ENCODE peak calls at places on chromosome 14, in seven cellular contexts. H is H9, G is mesenchymal stem cell, P is IMR-90, O is neuronal stem cell, K is mesendoderm, I is trophoblast cell. N is an unnamed sample.
A peak's percentile ranks its signal among the peaks of the same experiment; 100 is the strongest.

GRCh38 chr14:24171422-24172260 is at the start of gene REC8:
- DNase-seq in P (no peak), O (peak; percentile 94), I (no peak), G (peak; percentile 92), H (peak; percentile 100), K (peak; percentile 99), N (peak; percentile 97)

GRCh38 chr14:104352493-104353220 is 214.3 kb downstream of the KIF26A start:
- DNase-seq in G (no peak), P (no peak), H (peak; percentile 9), K (no peak), O (no peak), I (no peak), N (no peak)

GRCh38 chr14:94498215-94498614 is 11.1 kb downstream of the SERPINA12 start:
- DNase-seq in H (no peak), K (no peak), O (no peak), I (no peak), G (no peak), P (no peak), N (no peak)

GRCh38 chr14:54275997-54276396 is 120.8 kb upstream of the CDKN3 start:
- DNase-seq in G (no peak), O (no peak), I (no peak), H (no peak), K (no peak), P (no peak), N (no peak)

GRCh38 chr14:45377201-45377600 is 124.2 kb upstream of the MIS18BP1 start:
- DNase-seq in I (no peak), H (no peak), P (no peak), G (no peak), K (peak; percentile 63), O (no peak), N (no peak)

GRCh38 chr14:34161351-34162169 is 210.7 kb upstream of the EGLN3 start:
- DNase-seq in O (no peak), G (no peak), P (no peak), H (no peak), I (no peak), K (no peak), N (no peak)

GRCh38 chr14:93984070-93984469 is 7.7 kb upstream of the ASB2 start:
- DNase-seq in H (peak; percentile 49), O (no peak), I (no peak), G (no peak), K (peak; percentile 77), P (peak; percentile 81), N (no peak)

GRCh38 chr14:74886001-74886400 is 4.3 kb downstream of the DLST start:
- DNase-seq in I (peak; percentile 97), K (peak; percentile 74), O (no peak), P (peak; percentile 98), H (peak; percentile 73), G (peak; percentile 82), N (no peak)

GRCh38 chr14:43877351-43877900 is 629.7 kb downstream of the FSCB start:
- DNase-seq in O (no peak), H (no peak), G (no peak), P (no peak), K (no peak), I (no peak), N (no peak)

GRCh38 chr14:67515386-67516079 is 17.6 kb upstream of the PLEKHH1 start:
- DNase-seq in O (no peak), P (no peak), G (no peak), H (peak; percentile 53), I (peak; percentile 25), K (no peak), N (peak; percentile 63)

GRCh38 chr14:23259412-23259811 is 21.7 kb downstream of the RNF212B start:
- DNase-seq in G (no peak), H (no peak), P (no peak), O (no peak), K (no peak), I (no peak), N (no peak)

GRCh38 chr14:106802413-106803364 is 1276.3 kb downstream of the TMEM121 start:
- DNase-seq in I (no peak), P (no peak), H (no peak), G (no peak), O (no peak), K (no peak), N (no peak)

GRCh38 chr14:34098045-34098984 is 147.4 kb upstream of the EGLN3 start:
- DNase-seq in G (peak; percentile 58), I (peak; percentile 87), H (no peak), P (peak; percentile 29), K (peak; percentile 56), O (no peak), N (peak; percentile 47)

GRCh38 chr14:61231810-61232209 is 49.3 kb downstream of the TMEM30B start:
- DNase-seq in K (no peak), H (no peak), P (no peak), G (no peak), I (no peak), O (no peak), N (no peak)

GRCh38 chr14:71328183-71328582 is 420.9 kb downstream of the PCNX1 start:
- DNase-seq in H (no peak), P (no peak), O (no peak), G (no peak), I (no peak), K (no peak), N (no peak)

GRCh38 chr14:64671591-64671990 is 32.6 kb upstream of the PLEKHG3 start:
- DNase-seq in G (peak; percentile 76), K (peak; percentile 77), I (peak; percentile 80), H (no peak), P (peak; percentile 77), O (peak; percentile 43), N (no peak)

GRCh38 chr14:50835280-50835679 is 4.3 kb upstream of the NIN start:
- DNase-seq in G (no peak), I (no peak), K (no peak), P (peak; percentile 73), H (no peak), O (no peak), N (no peak)

GRCh38 chr14:75030147-75030546 is 21.1 kb downstream of the MLH3 start:
- DNase-seq in I (peak; percentile 83), G (no peak), P (no peak), O (no peak), K (no peak), H (no peak), N (no peak)

GRCh38 chr14:71358209-71358931 is 451.1 kb downstream of the PCNX1 start:
- DNase-seq in K (no peak), G (peak; percentile 32), P (peak; percentile 82), I (no peak), O (no peak), H (no peak), N (no peak)

GRCh38 chr14:37819155-37820015 is 224.0 kb downstream of the TTC6 start:
- DNase-seq in H (no peak), P (peak; percentile 29), I (no peak), O (no peak), G (peak; percentile 70), K (peak; percentile 42), N (no peak)

GRCh38 chr14:30655124-30655523 is 33.0 kb downstream of the SCFD1 start:
- DNase-seq in P (peak; percentile 55), I (no peak), G (peak; percentile 30), H (no peak), O (no peak), K (no peak), N (no peak)

GRCh38 chr14:80212025-80212402 is 710 bp upstream of the DIO2 start:
- DNase-seq in H (no peak), O (peak; percentile 33), K (peak; percentile 94), I (peak; percentile 99), G (peak; percentile 80), P (peak; percentile 67), N (no peak)

GRCh38 chr14:103101964-103102688 is 7.6 kb downstream of the EXOC3L4 start:
- DNase-seq in G (no peak), I (no peak), H (no peak), O (no peak), K (no peak), P (no peak), N (no peak)

GRCh38 chr14:100108042-100108825 is 43.0 kb downstream of the EVL start:
- DNase-seq in P (peak; percentile 65), H (peak; percentile 93), G (peak; percentile 68), I (peak; percentile 87), O (peak; percentile 74), K (peak; percentile 88), N (peak; percentile 98)

GRCh38 chr14:100105357-100106169 is 40.3 kb downstream of the EVL start:
- DNase-seq in P (no peak), G (no peak), O (no peak), H (no peak), K (no peak), I (no peak), N (no peak)

GRCh38 chr14:100107236-100107635 is 42.0 kb downstream of the EVL start:
- DNase-seq in O (no peak), H (no peak), G (no peak), K (no peak), P (no peak), I (peak; percentile 29), N (no peak)

GRCh38 chr14:100106260-100106659 is 41.0 kb downstream of the EVL start:
- DNase-seq in I (peak; percentile 8), G (no peak), O (no peak), K (no peak), P (no peak), H (no peak), N (no peak)

GRCh38 chr14:100106661-100107112 is 41.5 kb downstream of the EVL start:
- DNase-seq in H (no peak), K (no peak), G (no peak), I (no peak), O (no peak), P (no peak), N (no peak)
- H3K4ac ChIP-seq in H (no peak overlapping the region), K (no peak overlapping the region), G (no peak overlapping the region), I (no peak overlapping the region), O (no peak overlapping the region), P (no peak overlapping the region), N (no peak overlapping the region)

GRCh38 chr14:21923820-21924219 is 250.2 kb upstream of the OR4E1 start:
- DNase-seq in O (no peak), H (no peak), G (no peak), K (no peak), I (no peak), P (no peak), N (no peak)
- H3K4ac ChIP-seq in O (no peak overlapping the region), H (no peak overlapping the region), G (no peak overlapping the region), K (no peak overlapping the region), I (no peak overlapping the region), P (no peak overlapping the region), N (no peak overlapping the region)

GRCh38 chr14:96011131-96011530 is 28.0 kb upstream of the C14orf132 start:
- DNase-seq in O (no peak), K (peak; percentile 12), P (no peak), H (no peak), G (no peak), I (no peak), N (no peak)
- H3K4ac ChIP-seq in O (no peak overlapping the region), K (no peak overlapping the region), P (no peak overlapping the region), H (no peak overlapping the region), G (no peak overlapping the region), I (no peak overlapping the region), N (no peak overlapping the region)

DNA sequence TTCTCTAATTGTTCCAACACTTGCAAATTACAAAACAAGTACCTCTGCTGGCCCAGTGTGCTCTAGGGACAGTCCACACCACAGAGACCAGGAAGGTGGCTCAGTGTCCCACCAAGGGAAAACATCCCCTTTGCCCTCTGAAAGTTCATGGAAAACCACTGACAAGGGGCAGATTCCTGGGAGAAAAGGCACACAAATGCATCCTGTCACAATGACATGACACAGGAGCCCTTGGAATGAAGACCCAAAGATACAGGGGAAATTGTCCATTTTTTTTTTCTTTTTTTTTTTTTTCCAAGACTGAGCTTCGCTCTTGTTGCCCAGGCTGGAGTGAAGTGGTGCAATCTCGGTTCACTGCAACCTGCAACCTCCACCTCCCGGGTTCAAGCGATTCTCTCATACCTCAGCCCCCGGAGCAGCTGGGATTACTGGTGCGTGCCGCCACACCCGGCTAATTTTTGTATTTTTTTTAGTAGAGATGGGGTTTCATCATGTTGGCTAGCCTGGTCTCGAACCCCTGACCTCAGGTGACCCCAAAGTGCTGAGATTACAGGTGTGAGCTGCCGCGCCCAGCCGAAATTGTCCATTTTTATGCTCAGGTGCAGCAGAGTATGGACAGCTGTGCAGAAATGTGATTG is 19.3 kb upstream of the CYP46A1 start:
- DNase-seq in P (no peak), H (no peak), I (no peak), G (peak; percentile 42), K (no peak), O (no peak), N (no peak)
- H3K4ac ChIP-seq in P (no peak overlapping the region), H (no peak overlapping the region), I (peak overlapping the region; percentile 51), G (no peak overlapping the region), K (no peak overlapping the region), O (no peak overlapping the region), N (peak overlapping the region; percentile 8)

N was measured in H1.